ENCODE peak calls at places on chromosomes 16 and 17, in five cellular contexts. H, G, W, L and X are unnamed samples.
A peak's percentile ranks its signal among the peaks of the same experiment; 100 is the strongest.

GRCh38 chr17:55639096-55639495 is 83.6 kb downstream of the TMEM100 start:
- DNase-seq in H (no peak), G (peak; percentile 85), W (no peak), L (no peak), X (no peak)

GRCh38 chr16:19589771-19590302 is 34.3 kb downstream of the VPS35L start:
- DNase-seq in H (peak; percentile 84), G (no peak), W (no peak), L (peak; percentile 97), X (no peak)

GRCh38 chr16:89115216-89115949 is 21.7 kb downstream of the ACSF3 start:
- DNase-seq in H (no peak), G (no peak), W (no peak), L (peak; percentile 50), X (no peak)

GRCh38 chr16:53848950-53849349 is 145.0 kb downstream of the FTO start:
- DNase-seq in H (no peak), G (no peak), W (no peak), L (no peak), X (no peak)

GRCh38 chr17:7560172-7561027 is 1.3 kb upstream of the SENP3 start:
- DNase-seq in H (peak; percentile 49), G (peak; percentile 91), W (peak; percentile 90), L (peak; percentile 89), X (peak; percentile 94)

GRCh38 chr17:42577532-42578281 is at the start of gene PSMC3IP:
- DNase-seq in H (peak; percentile 92), G (peak; percentile 97), W (peak; percentile 94), L (peak; percentile 97), X (peak; percentile 98)

GRCh38 chr17:82054351-82055022 is 2.8 kb downstream of the GPS1 start:
- DNase-seq in H (no peak), G (no peak), W (no peak), L (no peak), X (no peak)

GRCh38 chr17:70041061-70041460 is 34.0 kb upstream of the KCNJ16 start:
- DNase-seq in H (no peak), G (no peak), W (no peak), L (no peak), X (no peak)

GRCh38 chr17:49136335-49136734 is 3.8 kb downstream of the B4GALNT2 start:
- DNase-seq in H (no peak), G (no peak), W (no peak), L (no peak), X (no peak)

GRCh38 chr16:78122774-78123315 is 23.4 kb downstream of the WWOX start:
- DNase-seq in H (peak; percentile 53), G (peak; percentile 59), W (no peak), L (peak; percentile 85), X (no peak)

GRCh38 chr16:57645691-57646387 is 17.4 kb downstream of the ADGRG1 start:
- DNase-seq in H (peak; percentile 52), G (no peak), W (no peak), L (peak; percentile 20), X (no peak)

GRCh38 chr16:52552643-52553042 is 5.7 kb upstream of the TOX3 start:
- DNase-seq in H (no peak), G (no peak), W (no peak), L (peak; percentile 4), X (no peak)

GRCh38 chr17:77496401-77496801 is 355.6 kb downstream of the SEC14L1 start:
- DNase-seq in H (no peak), G (no peak), W (no peak), L (no peak), X (no peak)

GRCh38 chr16:8720080-8720966 is 45.9 kb downstream of the ABAT start:
- DNase-seq in H (no peak), G (peak; percentile 73), W (peak; percentile 59), L (no peak), X (peak; percentile 47)

GRCh38 chr17:78118801-78119241 is 9.7 kb downstream of the TMC6 start:
- DNase-seq in H (no peak), G (no peak), W (no peak), L (no peak), X (no peak)

GRCh38 chr16:89334988-89335802 is 117.7 kb downstream of the ZNF778 start:
- DNase-seq in H (no peak), G (no peak), W (no peak), L (no peak), X (no peak)

DNA sequence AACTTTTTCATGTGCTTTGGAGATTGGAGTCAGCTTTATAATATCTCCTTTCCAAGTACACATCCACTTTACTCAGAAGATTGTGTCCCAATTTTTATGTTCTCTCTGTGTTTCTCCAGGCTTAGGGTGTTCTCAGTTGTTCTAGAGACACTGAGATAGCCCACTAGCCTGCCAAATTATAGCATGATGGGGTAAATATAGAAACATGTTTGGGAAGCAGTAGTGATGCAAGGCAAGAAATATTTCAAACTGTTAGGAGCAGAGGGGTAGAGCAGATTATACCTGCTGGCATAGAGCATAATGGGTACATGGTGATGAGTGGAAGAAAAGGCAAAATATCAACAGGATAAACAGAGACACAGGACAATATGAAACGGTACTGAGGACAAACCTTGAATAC is 12.4 kb downstream of the SLFN11 start:
- DNase-seq in H (no peak), G (no peak), W (no peak), L (no peak), X (no peak)
- H3K27ac ChIP-seq in H (no peak overlapping the region), G (no peak overlapping the region), W (no peak overlapping the region), L (no peak overlapping the region), X (no peak overlapping the region)

GRCh38 chr17:40063915-40064531 is 1.3 kb downstream of the THRA start:
- DNase-seq in H (no peak), G (no peak), W (no peak), L (no peak), X (peak; percentile 29)

GRCh38 chr17:40061532-40062038 is 1.2 kb upstream of the THRA start:
- DNase-seq in H (no peak), G (no peak), W (no peak), L (no peak), X (no peak)

GRCh38 chr17:40060887-40061480 is 1.8 kb upstream of the THRA start:
- DNase-seq in H (no peak), G (no peak), W (no peak), L (no peak), X (no peak)

GRCh38 chr17:40063034-40063765 is 435 bp downstream of the THRA start:
- DNase-seq in H (no peak), G (peak; percentile 55), W (peak; percentile 89), L (no peak), X (peak; percentile 83)

DNA sequence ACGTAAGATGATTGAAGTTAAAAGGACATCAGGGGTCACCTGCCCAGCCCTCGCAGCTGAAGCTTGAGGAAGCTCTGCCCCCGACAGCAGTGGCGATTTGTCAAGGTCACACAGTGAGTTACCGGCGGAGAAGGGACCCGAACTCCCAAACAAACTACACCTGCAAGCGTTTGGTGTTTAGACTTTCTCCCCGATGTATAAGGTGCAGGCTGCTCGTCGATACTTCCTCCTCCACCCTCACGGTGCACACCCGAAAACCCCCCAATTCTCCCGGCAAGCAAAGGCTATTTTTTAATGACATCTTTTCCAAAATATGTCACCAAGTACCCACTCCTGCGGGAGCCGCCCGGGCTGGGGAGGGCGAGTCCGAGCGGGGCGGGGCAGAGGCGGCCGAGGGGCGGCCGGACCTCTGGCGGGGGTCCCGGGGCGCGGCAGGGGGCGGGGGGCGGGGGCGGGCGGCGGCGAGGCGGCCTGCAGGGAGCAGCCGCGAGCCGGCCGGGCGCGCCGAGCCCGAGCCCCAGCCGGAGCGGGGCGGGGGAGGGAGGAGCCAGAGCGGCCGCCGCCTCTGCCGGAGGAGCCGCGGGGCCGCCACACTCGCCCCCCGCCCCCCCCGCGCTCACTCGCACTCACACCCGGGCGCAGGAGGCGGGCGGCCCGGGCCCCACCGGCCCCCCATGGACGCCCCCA is at the start of gene THRA:
- DNase-seq in H (peak; percentile 23), G (peak; percentile 57), W (peak; percentile 54), L (peak; percentile 57), X (peak; percentile 78)
- H3K18ac ChIP-seq in H (peak within 1 kb of the TSS; percentile 24), G (peak within 1 kb of the TSS; percentile 52), W (peak within 1 kb of the TSS; percentile 78), L (peak within 1 kb of the TSS; percentile 71), X (peak within 1 kb of the TSS; percentile 76)

DNA sequence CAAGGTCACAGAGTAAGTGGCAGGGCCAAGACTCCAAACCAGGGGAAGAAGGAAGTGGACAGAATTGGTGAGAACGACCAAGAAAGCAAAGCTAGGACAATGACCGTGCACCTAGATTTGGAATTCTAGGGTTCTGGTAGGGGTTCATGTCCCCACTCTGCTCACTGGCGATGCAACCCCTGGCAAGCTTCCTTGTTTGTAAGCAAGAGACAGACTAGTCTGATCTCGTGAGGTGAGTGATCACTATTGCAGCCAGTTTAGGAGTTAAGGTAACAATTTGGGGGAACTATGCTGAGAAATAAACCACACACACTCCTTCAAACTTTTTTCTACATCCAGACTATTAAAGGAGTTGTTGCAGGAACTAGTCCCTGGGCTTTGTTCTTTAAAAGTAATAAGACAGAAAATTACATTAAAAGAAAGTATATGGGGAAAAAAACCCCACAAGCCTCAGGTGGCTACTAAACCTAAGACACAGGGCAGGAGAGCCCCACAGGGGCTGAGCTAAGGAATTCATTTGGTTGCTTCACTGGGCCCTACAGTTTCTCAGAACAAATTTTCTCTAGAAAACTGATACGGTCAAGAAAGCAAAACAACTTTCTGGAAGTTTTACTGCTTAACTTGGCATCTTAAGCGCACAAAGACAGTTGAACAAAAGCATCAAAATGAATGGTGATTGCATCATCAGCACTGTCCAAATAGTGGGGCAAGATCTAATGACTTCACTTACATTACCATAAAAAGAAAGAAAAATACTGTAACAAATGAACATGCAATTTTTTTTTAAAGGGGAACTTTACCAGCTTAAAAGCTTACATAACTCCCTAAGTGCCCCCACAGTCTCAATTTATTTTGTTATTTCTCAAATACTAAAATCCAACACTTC is 47.8 kb downstream of the XPO6 start:
- DNase-seq in H (peak; percentile 73), G (peak; percentile 44), W (no peak), L (no peak), X (no peak)
- H3K27ac ChIP-seq in H (peak overlapping the region; percentile 77), G (no peak overlapping the region), W (no peak overlapping the region), L (no peak overlapping the region), X (no peak overlapping the region)

DNA sequence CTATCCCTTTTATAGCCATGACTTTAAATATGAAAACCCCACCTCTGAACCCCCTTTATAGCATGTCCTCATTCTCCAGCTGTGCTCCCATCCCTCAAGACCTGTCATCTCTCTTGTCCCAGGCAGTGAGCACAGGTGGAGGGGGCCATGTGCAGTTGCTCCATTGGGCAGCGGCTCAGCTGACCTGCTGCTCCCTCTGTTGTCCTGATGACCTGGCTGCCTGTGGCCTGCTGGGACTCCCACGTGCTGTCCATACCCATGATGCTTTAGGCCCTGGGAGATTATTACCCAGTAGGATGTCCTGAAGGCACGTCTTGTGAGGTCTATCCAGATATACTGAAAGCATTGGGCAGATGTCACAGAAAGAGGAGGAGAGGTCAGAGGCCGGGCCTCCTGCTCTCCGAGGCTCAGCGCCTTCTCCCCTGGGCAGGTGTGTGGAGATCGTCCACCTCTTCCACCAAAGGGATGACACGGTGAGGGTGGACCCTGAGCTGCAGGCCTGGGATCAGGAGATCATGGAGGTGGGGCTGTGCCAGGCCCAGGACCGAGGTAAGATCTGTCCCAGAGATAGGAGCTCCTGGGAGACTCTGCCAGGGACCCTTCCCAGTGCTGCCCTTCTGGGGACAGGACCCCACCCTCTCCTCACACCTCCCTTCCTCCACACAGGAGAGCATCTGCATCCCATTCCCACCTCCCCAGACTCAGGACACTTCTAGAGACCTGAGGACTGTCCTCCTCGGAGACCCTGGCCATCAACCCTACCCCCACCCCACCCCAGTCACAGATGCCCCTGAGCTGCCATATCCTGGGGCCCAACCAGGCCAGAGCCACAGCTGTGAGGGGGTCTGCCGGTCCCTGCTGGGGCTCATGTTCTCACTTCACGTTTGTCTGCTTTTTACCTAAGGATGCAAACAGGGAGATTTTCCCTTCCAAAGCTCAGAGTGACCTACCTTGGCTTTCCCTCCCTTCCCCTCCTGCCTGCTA is 58.0 kb downstream of the GOSR1 start:
- DNase-seq in H (no peak), G (no peak), W (peak; percentile 37), L (no peak), X (no peak)
- H3K18ac ChIP-seq in H (no peak overlapping the region), G (no peak overlapping the region), W (no peak overlapping the region), L (no peak overlapping the region), X (no peak overlapping the region)

GRCh38 chr16:85320677-85321385 is 208.6 kb upstream of the CIBAR2 start:
- DNase-seq in H (no peak), G (no peak), W (no peak), L (no peak), X (no peak)
- H3K27ac ChIP-seq in H (no peak overlapping the region), G (no peak overlapping the region), W (no peak overlapping the region), L (no peak overlapping the region), X (no peak overlapping the region)